ENCODE peak calls at places on chromosomes 1 and 21, in four cellular contexts. J, H, P and U are unnamed samples. For H3K4me1 and H3K36me3, the result is how much of the 10 kb centered on the place peaks cover.

GRCh38 chr1:56644941-56645662 is at the start of gene PRKAA2:
- DNase-seq in J (peak), H (no peak), P (peak), U (peak)

GRCh38 chr21:35096959-35097358 is 47.9 kb upstream of the RUNX1 start:
- DNase-seq in J (no peak), H (no peak), P (no peak), U (no peak)

GRCh38 chr1:201711811-201712210 is 117.1 kb upstream of the IPO9 start:
- DNase-seq in J (no peak), H (no peak), P (no peak), U (no peak)

GRCh38 chr1:23132033-23132432 is 36.6 kb downstream of the LUZP1 start:
- DNase-seq in J (no peak), H (no peak), P (no peak), U (no peak)

GRCh38 chr1:228362141-228362883 is 44.3 kb downstream of the TRIM11 start:
- DNase-seq in J (no peak), H (no peak), P (no peak), U (no peak)

GRCh38 chr1:189429610-189430009 is 1048.1 kb downstream of the BRINP3 start:
- DNase-seq in J (peak), H (no peak), P (no peak), U (no peak)

GRCh38 chr1:83490988-83491387 is 507.9 kb downstream of the TTLL7 start:
- DNase-seq in J (no peak), H (no peak), P (no peak), U (no peak)

GRCh38 chr1:236947794-236948193 is 56.4 kb downstream of the MT1HL1 start:
- DNase-seq in J (no peak), H (no peak), P (no peak), U (no peak)

GRCh38 chr1:178107823-178108222 is 13.9 kb downstream of the RASAL2 start:
- DNase-seq in J (no peak), H (no peak), P (no peak), U (no peak)

GRCh38 chr1:240399381-240399780 is 212.6 kb downstream of the GREM2 start:
- DNase-seq in J (no peak), H (no peak), P (no peak), U (no peak)

GRCh38 chr21:39631842-39632577 is 19.3 kb downstream of the B3GALT5 start:
- DNase-seq in J (no peak), H (no peak), P (no peak), U (no peak)

GRCh38 chr21:39537571-39537970 is 75.2 kb upstream of the B3GALT5 start:
- DNase-seq in J (peak), H (no peak), P (no peak), U (no peak)

GRCh38 chr1:19483691-19484090 is 1.6 kb downstream of the CAPZB start:
- DNase-seq in J (no peak), H (no peak), P (no peak), U (no peak)

GRCh38 chr1:19484793-19485361 is 462 bp downstream of the CAPZB start:
- DNase-seq in J (peak), H (peak), P (peak), U (no peak)

GRCh38 chr1:19484338-19484792 is 974 bp downstream of the CAPZB start:
- DNase-seq in J (peak), H (peak), P (peak), U (no peak)

GRCh38 chr1:19481826-19482398 is 3.4 kb downstream of the CAPZB start:
- DNase-seq in J (peak), H (no peak), P (no peak), U (no peak)

GRCh38 chr1:19483261-19483660 is 2.1 kb downstream of the CAPZB start:
- DNase-seq in J (no peak), H (no peak), P (no peak), U (no peak)
- H3K4me1 ChIP-seq in J (half or more), H (under half), P (under half), U (half or more)

GRCh38 chr1:35449334-35450008 is 107.7 kb downstream of the KIAA0319L start:
- DNase-seq in J (no peak), H (no peak), P (no peak), U (no peak)

GRCh38 chr1:35444519-35444774 is 112.8 kb downstream of the KIAA0319L start:
- DNase-seq in J (no peak), H (no peak), P (no peak), U (no peak)

GRCh38 chr1:35443768-35444518 is 113.3 kb downstream of the KIAA0319L start:
- DNase-seq in J (peak), H (no peak), P (no peak), U (no peak)

GRCh38 chr1:35448344-35448801 is 108.8 kb downstream of the KIAA0319L start:
- DNase-seq in J (no peak), H (peak), P (no peak), U (peak)

DNA sequence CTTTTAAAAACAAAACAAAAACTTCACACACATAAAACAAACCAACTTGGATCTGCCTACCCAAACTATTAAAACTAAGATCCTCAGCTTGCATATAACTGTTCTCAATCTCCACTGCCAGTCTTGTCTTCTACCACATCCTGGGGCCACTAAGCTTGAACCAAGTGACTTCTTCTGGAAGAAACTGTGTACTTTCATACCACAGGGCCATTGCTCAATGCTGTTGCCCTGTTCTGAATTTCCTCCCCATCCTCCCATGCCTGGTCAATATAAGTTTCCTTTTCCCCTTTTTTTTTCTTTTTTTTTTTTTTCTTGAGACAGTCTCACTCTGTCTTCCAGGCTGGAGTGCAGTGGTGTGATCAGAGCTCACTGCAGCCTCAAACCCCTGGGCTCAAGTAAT is 109.9 kb downstream of the KIAA0319L start:
- DNase-seq in J (no peak), H (no peak), P (no peak), U (no peak)
- H3K36me3 ChIP-seq in J (under half), H (under half), P (half or more), U (under half)

DNA sequence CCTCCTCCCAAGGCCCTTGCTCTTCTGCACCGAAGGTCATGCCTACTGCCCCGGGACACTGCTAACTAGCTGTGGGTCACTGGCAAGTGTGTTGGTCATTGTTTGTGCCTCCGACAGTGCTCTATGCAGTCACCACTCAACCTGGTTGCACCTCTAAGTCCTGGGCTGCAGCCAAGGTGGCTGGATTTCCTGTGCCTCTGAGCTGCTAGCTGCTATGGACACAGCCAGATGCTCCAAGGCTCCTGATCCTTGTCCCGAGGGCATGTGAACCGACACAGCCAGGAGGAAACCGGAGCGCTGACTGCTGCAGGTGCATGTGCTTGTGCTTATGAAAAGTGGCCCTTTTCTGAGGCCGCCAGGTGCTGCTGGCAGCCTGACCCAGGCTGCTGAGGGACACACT is 14.7 kb upstream of the SPOCD1 start:
- DNase-seq in J (no peak), H (no peak), P (peak), U (peak)
- H3K4me1 ChIP-seq in J (under half), H (under half), P (under half), U (under half)

GRCh38 chr1:28281608-28282425 is 22.5 kb downstream of the SESN2 start:
- DNase-seq in J (no peak), H (no peak), P (no peak), U (no peak)

GRCh38 chr1:28279721-28280120 is 20.4 kb downstream of the SESN2 start:
- DNase-seq in J (no peak), H (no peak), P (no peak), U (no peak)

GRCh38 chr1:28280961-28281360 is 21.6 kb downstream of the SESN2 start:
- DNase-seq in J (no peak), H (no peak), P (no peak), U (no peak)

GRCh38 chr1:28280501-28280900 is 21.2 kb downstream of the SESN2 start:
- DNase-seq in J (no peak), H (no peak), P (no peak), U (no peak)

GRCh38 chr1:28278763-28279162 is 19.4 kb downstream of the SESN2 start:
- DNase-seq in J (no peak), H (no peak), P (no peak), U (no peak)
- H3K36me3 ChIP-seq in J (half or more), H (half or more), P (half or more), U (under half)

GRCh38 chr1:225767591-225768540 is 9.8 kb upstream of the SRP9 start:
- DNase-seq in J (peak), H (peak), P (peak), U (peak)
- H3K4me1 ChIP-seq in J (under half), H (under half), P (under half), U (under half)

GRCh38 chr1:40267767-40268187 is 9.7 kb downstream of the ZMPSTE24 start:
- DNase-seq in J (no peak), H (no peak), P (peak), U (no peak)
- H3K36me3 ChIP-seq in J (under half), H (half or more), P (under half), U (under half)

GRCh38 chr1:92480200-92480812 is 6.4 kb downstream of the GFI1 start:
- DNase-seq in J (peak), H (no peak), P (no peak), U (no peak)
- H3K4me1 ChIP-seq in J (under half), H (under half), P (under half), U (half or more)

GRCh38 chr1:198910816-198911215 is 272.0 kb downstream of the PTPRC start:
- DNase-seq in J (no peak), H (no peak), P (no peak), U (no peak)
- H3K36me3 ChIP-seq in J (under half), H (under half), P (under half), U (under half)

DNA sequence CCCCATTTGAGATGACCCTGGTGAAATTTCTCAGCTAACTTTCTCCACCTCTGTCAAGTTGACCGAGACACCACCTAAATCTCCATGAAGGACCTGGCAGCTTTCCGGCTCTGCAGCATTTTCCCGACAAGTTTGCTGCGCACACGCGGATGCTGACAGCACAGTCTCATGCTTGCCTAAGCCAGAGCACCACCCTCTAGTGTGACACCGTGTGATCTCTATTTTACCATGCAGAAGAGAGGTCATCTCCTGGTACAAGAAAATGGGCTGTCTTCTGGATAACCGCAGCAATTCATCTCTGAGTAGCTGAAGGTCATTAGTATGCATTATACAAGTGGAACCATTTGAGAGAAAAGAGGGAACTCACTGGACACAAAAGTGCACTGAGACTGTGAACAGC is 38.9 kb upstream of the H6PD start:
- DNase-seq in J (no peak), H (no peak), P (no peak), U (no peak)
- H3K4me1 ChIP-seq in J (under half), H (under half), P (under half), U (under half)